ENCODE peak calls at places on chromosomes 4 and X, in five cellular contexts. One of them, this sample, is unnamed.
A peak's percentile ranks its signal among the peaks of the same experiment; 100 is the strongest.

GRCh38 chrX:72351606-72352338 is 46.1 kb upstream of the CITED1 start:
- DNase-seq in nephron progenitor cell: no peak
- DNase-seq in suprapubic skin: peak; percentile 67
- DNase-seq in GM10248: no peak
- DNase-seq in GM20000: no peak
- DNase-seq in this sample: no peak

GRCh38 chr4:120536884-120537283 is 385.6 kb downstream of the PRDM5 start:
- DNase-seq in nephron progenitor cell: no peak
- DNase-seq in suprapubic skin: no peak
- DNase-seq in GM10248: no peak
- DNase-seq in GM20000: no peak
- DNase-seq in this sample: no peak

GRCh38 chrX:77572322-77572721 is 125.1 kb downstream of the FGF16 start:
- DNase-seq in nephron progenitor cell: no peak
- DNase-seq in suprapubic skin: no peak
- DNase-seq in GM10248: no peak
- DNase-seq in GM20000: no peak
- DNase-seq in this sample: no peak

GRCh38 chrX:129697204-129697829 is 41.5 kb upstream of the XPNPEP2 start:
- DNase-seq in nephron progenitor cell: no peak
- DNase-seq in suprapubic skin: no peak
- DNase-seq in GM10248: no peak
- DNase-seq in GM20000: no peak
- DNase-seq in this sample: no peak

GRCh38 chrX:96455078-96455477 is 229.6 kb upstream of the DIAPH2 start:
- DNase-seq in nephron progenitor cell: no peak
- DNase-seq in suprapubic skin: no peak
- DNase-seq in GM10248: no peak
- DNase-seq in GM20000: no peak
- DNase-seq in this sample: peak; percentile 53

GRCh38 chr4:27684501-27685077 is 823.9 kb downstream of the STIM2 start:
- DNase-seq in nephron progenitor cell: peak; percentile 64
- DNase-seq in suprapubic skin: no peak
- DNase-seq in GM10248: no peak
- DNase-seq in GM20000: peak; percentile 21
- DNase-seq in this sample: peak; percentile 69

GRCh38 chrX:119040432-119040831 is 32.4 kb upstream of the CT47C1 start:
- DNase-seq in nephron progenitor cell: no peak
- DNase-seq in suprapubic skin: no peak
- DNase-seq in GM10248: no peak
- DNase-seq in GM20000: no peak
- DNase-seq in this sample: no peak

GRCh38 chr4:26238782-26239647 is 81.8 kb upstream of the RBPJ start:
- DNase-seq in nephron progenitor cell: no peak
- DNase-seq in suprapubic skin: no peak
- DNase-seq in GM10248: no peak
- DNase-seq in GM20000: no peak
- DNase-seq in this sample: no peak

GRCh38 chr4:27702710-27703431 is 842.2 kb downstream of the STIM2 start:
- DNase-seq in nephron progenitor cell: no peak
- DNase-seq in suprapubic skin: no peak
- DNase-seq in GM10248: no peak
- DNase-seq in GM20000: no peak
- DNase-seq in this sample: peak; percentile 40

GRCh38 chr4:176744091-176744490 is 48.6 kb downstream of the VEGFC start:
- DNase-seq in nephron progenitor cell: no peak
- DNase-seq in suprapubic skin: no peak
- DNase-seq in GM10248: no peak
- DNase-seq in GM20000: no peak
- DNase-seq in this sample: no peak

GRCh38 chr4:186030795-186031194 is 38.2 kb upstream of the TLR3 start:
- DNase-seq in nephron progenitor cell: no peak
- DNase-seq in suprapubic skin: no peak
- DNase-seq in GM10248: no peak
- DNase-seq in GM20000: no peak
- DNase-seq in this sample: no peak

GRCh38 chr4:77787969-77788368 is 31.2 kb downstream of the CNOT6L start:
- DNase-seq in nephron progenitor cell: no peak
- DNase-seq in suprapubic skin: no peak
- DNase-seq in GM10248: no peak
- DNase-seq in GM20000: no peak
- DNase-seq in this sample: no peak

GRCh38 chr4:158766419-158767044 is 2.3 kb upstream of the FNIP2 start:
- DNase-seq in nephron progenitor cell: no peak
- DNase-seq in suprapubic skin: no peak
- DNase-seq in GM10248: no peak
- DNase-seq in GM20000: no peak
- DNase-seq in this sample: no peak

GRCh38 chr4:145618210-145618911 is 824 bp upstream of the MMAA start:
- DNase-seq in nephron progenitor cell: peak; percentile 8
- DNase-seq in suprapubic skin: no peak
- DNase-seq in GM10248: peak; percentile 21
- DNase-seq in GM20000: peak; percentile 31
- DNase-seq in this sample: peak; percentile 57

GRCh38 chrX:64394059-64394873 is 986 bp downstream of the MTMR8 start:
- DNase-seq in nephron progenitor cell: no peak
- DNase-seq in suprapubic skin: no peak
- DNase-seq in GM10248: peak; percentile 11
- DNase-seq in GM20000: no peak
- DNase-seq in this sample: no peak

GRCh38 chr4:999863-1000425 is 6.7 kb upstream of the SLC26A1 start:
- DNase-seq in nephron progenitor cell: peak; percentile 5
- DNase-seq in suprapubic skin: no peak
- DNase-seq in GM10248: no peak
- DNase-seq in GM20000: no peak
- DNase-seq in this sample: no peak

GRCh38 chr4:164531336-164531735 is 222.6 kb upstream of the SMIM31 start:
- DNase-seq in nephron progenitor cell: no peak
- DNase-seq in suprapubic skin: no peak
- DNase-seq in GM10248: no peak
- DNase-seq in GM20000: no peak
- DNase-seq in this sample: no peak

GRCh38 chrX:119486745-119487144 is 18.5 kb downstream of the SLC25A5 start:
- DNase-seq in nephron progenitor cell: no peak
- DNase-seq in suprapubic skin: no peak
- DNase-seq in GM10248: no peak
- DNase-seq in GM20000: no peak
- DNase-seq in this sample: no peak

GRCh38 chrX:71846429-71846828 is 64.2 kb upstream of the NHSL2 start:
- DNase-seq in nephron progenitor cell: no peak
- DNase-seq in suprapubic skin: no peak
- DNase-seq in GM10248: no peak
- DNase-seq in GM20000: no peak
- DNase-seq in this sample: no peak

GRCh38 chr4:113788888-113789287 is 27.4 kb upstream of the CAMK2D start:
- DNase-seq in nephron progenitor cell: no peak
- DNase-seq in suprapubic skin: no peak
- DNase-seq in GM10248: no peak
- DNase-seq in GM20000: peak; percentile 25
- DNase-seq in this sample: no peak

GRCh38 chr4:95048296-95048695 is 290.5 kb downstream of the BMPR1B start:
- DNase-seq in nephron progenitor cell: no peak
- DNase-seq in suprapubic skin: no peak
- DNase-seq in GM10248: no peak
- DNase-seq in GM20000: no peak
- DNase-seq in this sample: no peak

GRCh38 chr4:110091426-110091825 is 107.0 kb downstream of the ELOVL6 start:
- DNase-seq in nephron progenitor cell: no peak
- DNase-seq in suprapubic skin: no peak
- DNase-seq in GM10248: no peak
- DNase-seq in GM20000: no peak
- DNase-seq in this sample: no peak

GRCh38 chr4:99403380-99404194 is 31.6 kb downstream of the ADH7 start:
- DNase-seq in nephron progenitor cell: no peak
- DNase-seq in suprapubic skin: no peak
- DNase-seq in GM10248: peak; percentile 28
- DNase-seq in GM20000: peak; percentile 37
- DNase-seq in this sample: peak; percentile 41

GRCh38 chr4:99405433-99406115 is 29.6 kb downstream of the ADH7 start:
- DNase-seq in nephron progenitor cell: peak; percentile 80
- DNase-seq in suprapubic skin: no peak
- DNase-seq in GM10248: peak; percentile 16
- DNase-seq in GM20000: peak; percentile 10
- DNase-seq in this sample: peak; percentile 63

GRCh38 chr4:99400831-99401230 is 34.3 kb downstream of the ADH7 start:
- DNase-seq in nephron progenitor cell: no peak
- DNase-seq in suprapubic skin: no peak
- DNase-seq in GM10248: no peak
- DNase-seq in GM20000: no peak
- DNase-seq in this sample: no peak

GRCh38 chr4:99404595-99405287 is 30.4 kb downstream of the ADH7 start:
- DNase-seq in nephron progenitor cell: no peak
- DNase-seq in suprapubic skin: no peak
- DNase-seq in GM10248: peak; percentile 42
- DNase-seq in GM20000: peak; percentile 58
- DNase-seq in this sample: peak; percentile 84

DNA sequence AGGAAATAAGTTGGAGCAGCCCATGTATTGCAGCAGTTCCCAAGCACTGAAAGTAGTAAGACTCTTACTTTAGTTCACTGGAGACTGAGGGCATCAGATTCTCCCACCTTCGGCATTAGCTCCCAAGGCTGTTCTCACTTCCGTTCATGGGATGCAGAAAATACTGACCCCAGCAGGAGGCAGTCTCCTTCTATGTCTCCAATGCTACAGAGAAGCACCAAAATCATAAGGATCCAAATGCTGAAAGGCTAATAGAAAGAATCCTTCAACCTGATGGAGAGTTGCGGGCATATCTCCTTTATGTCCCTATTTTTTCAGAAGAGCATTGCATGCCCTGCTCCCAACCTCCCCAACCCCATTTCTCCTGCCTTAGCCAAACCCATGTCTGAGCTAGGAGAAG is 32.4 kb downstream of the ADH7 start:
- DNase-seq in nephron progenitor cell: no peak
- DNase-seq in suprapubic skin: no peak
- DNase-seq in GM10248: no peak
- DNase-seq in GM20000: no peak
- DNase-seq in this sample: no peak
- TF ChIP-seq CTCF in nephron progenitor cell: no peak
- TF ChIP-seq CTCF in suprapubic skin: no peak
- TF ChIP-seq CTCF in GM10248: no peak
- TF ChIP-seq CTCF in GM20000: no peak
- TF ChIP-seq CTCF in this sample: no peak

GRCh38 chr4:108834167-108834566 is 71.3 kb upstream of the ETNPPL start:
- DNase-seq in nephron progenitor cell: no peak
- DNase-seq in suprapubic skin: no peak
- DNase-seq in GM10248: no peak
- DNase-seq in GM20000: no peak
- DNase-seq in this sample: no peak

GRCh38 chr4:108833041-108833440 is 70.2 kb upstream of the ETNPPL start:
- DNase-seq in nephron progenitor cell: no peak
- DNase-seq in suprapubic skin: no peak
- DNase-seq in GM10248: no peak
- DNase-seq in GM20000: no peak
- DNase-seq in this sample: no peak

GRCh38 chr4:108830509-108831244 is 67.8 kb upstream of the ETNPPL start:
- DNase-seq in nephron progenitor cell: no peak
- DNase-seq in suprapubic skin: no peak
- DNase-seq in GM10248: no peak
- DNase-seq in GM20000: no peak
- DNase-seq in this sample: peak; percentile 37

GRCh38 chr4:108838451-108838850 is 75.6 kb upstream of the ETNPPL start:
- DNase-seq in nephron progenitor cell: no peak
- DNase-seq in suprapubic skin: no peak
- DNase-seq in GM10248: no peak
- DNase-seq in GM20000: no peak
- DNase-seq in this sample: no peak

GRCh38 chr4:108834787-108835384 is 72.0 kb upstream of the ETNPPL start:
- DNase-seq in nephron progenitor cell: no peak
- DNase-seq in suprapubic skin: no peak
- DNase-seq in GM10248: peak; percentile 6
- DNase-seq in GM20000: peak; percentile 4
- DNase-seq in this sample: no peak
- TF ChIP-seq CTCF in nephron progenitor cell: peak; percentile 68
- TF ChIP-seq CTCF in suprapubic skin: peak; percentile 53
- TF ChIP-seq CTCF in GM10248: no peak
- TF ChIP-seq CTCF in GM20000: no peak
- TF ChIP-seq CTCF in this sample: peak; percentile 43

DNA sequence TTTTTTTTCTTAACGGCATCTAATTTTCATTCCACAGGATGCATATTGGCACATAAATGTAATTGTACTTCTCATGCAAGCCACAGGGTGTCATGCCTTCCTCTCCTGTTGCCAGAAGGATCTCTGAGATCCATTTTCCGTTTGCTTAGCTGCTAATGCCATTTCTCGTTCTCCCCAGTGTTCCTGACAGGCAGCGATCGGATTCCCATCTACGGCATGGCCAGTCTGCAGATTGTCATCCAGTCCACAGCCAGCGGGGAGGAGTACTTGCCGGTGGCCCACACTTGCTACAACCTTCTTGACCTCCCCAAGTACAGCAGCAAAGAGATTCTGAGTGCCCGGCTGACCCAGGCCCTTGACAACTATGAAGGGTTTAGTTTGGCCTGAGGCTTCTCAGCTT is 8.9 kb upstream of the NAP1L5 start:
- DNase-seq in nephron progenitor cell: peak; percentile 6
- DNase-seq in suprapubic skin: no peak
- DNase-seq in GM10248: no peak
- DNase-seq in GM20000: no peak
- DNase-seq in this sample: no peak
- TF ChIP-seq CTCF in nephron progenitor cell: peak; percentile 42
- TF ChIP-seq CTCF in suprapubic skin: peak; percentile 28
- TF ChIP-seq CTCF in GM10248: no peak
- TF ChIP-seq CTCF in GM20000: no peak
- TF ChIP-seq CTCF in this sample: no peak

DNA sequence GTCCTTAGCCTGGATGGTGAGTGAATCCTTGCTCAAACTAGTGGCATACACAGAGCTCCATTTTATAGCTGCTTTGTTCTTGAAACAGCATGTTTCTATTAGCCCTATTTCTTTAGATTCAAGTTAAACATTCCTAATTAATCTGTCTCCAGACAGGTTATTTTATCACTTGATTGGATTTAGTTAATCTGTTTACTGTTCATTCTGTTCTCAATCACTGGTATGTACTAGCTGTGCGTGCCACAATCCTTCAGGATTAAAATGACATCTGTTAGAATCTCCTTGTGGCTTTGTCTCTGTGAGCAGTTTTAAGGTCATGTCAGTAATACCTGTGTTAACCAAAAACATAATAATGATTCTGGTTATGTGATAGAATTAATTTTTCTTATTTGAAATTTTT is 36.5 kb downstream of the PTPN13 start:
- DNase-seq in nephron progenitor cell: no peak
- DNase-seq in suprapubic skin: no peak
- DNase-seq in GM10248: no peak
- DNase-seq in GM20000: no peak
- DNase-seq in this sample: no peak
- TF ChIP-seq CTCF in nephron progenitor cell: no peak
- TF ChIP-seq CTCF in suprapubic skin: no peak
- TF ChIP-seq CTCF in GM10248: no peak
- TF ChIP-seq CTCF in GM20000: no peak
- TF ChIP-seq CTCF in this sample: no peak

This sample was measured in GM12865.